ENCODE peak calls at places on chromosomes 5 and 9, in eight cellular contexts. A is A549, G is stomach, V is right lobe of liver, K is lower lobe of right lung, P is cardiac muscle cell, R is heart right ventricle, W is SK-N-SH. D is an unnamed sample.

GRCh38 chr9:134644715-134645606 is 3.4 kb downstream of the COL5A1 start:
- DNase-seq in A (peak; percentile 84), G (peak; percentile 39), V (no peak), K (no peak), P (peak; percentile 99), R (peak; percentile 73), W (peak; percentile 81), D (no peak)

GRCh38 chr5:16992006-16992405 is 55.9 kb upstream of the MYO10 start:
- DNase-seq in A (no peak), G (no peak), V (no peak), K (no peak), P (no peak), R (no peak), W (no peak), D (no peak)

GRCh38 chr5:77893225-77893860 is 117.2 kb upstream of the TBCA start:
- DNase-seq in A (peak; percentile 83), G (no peak), V (no peak), K (no peak), P (peak; percentile 95), R (no peak), W (no peak), D (no peak)

GRCh38 chr9:125511780-125512179 is 195.2 kb downstream of the MAPKAP1 start:
- DNase-seq in A (no peak), G (no peak), V (no peak), K (no peak), P (no peak), R (no peak), W (no peak), D (no peak)

GRCh38 chr5:156295434-156295833 is 31.5 kb upstream of the SGCD start:
- DNase-seq in A (no peak), G (no peak), V (no peak), K (no peak), P (no peak), R (no peak), W (no peak), D (no peak)

GRCh38 chr9:136264803-136265405 is 19.3 kb upstream of the QSOX2 start:
- DNase-seq in A (no peak), G (no peak), V (no peak), K (no peak), P (no peak), R (no peak), W (no peak), D (no peak)

GRCh38 chr9:11038366-11038765 is 425.6 kb upstream of the PTPRD start:
- DNase-seq in A (no peak), G (no peak), V (no peak), K (no peak), P (no peak), R (no peak), W (no peak), D (no peak)

GRCh38 chr5:102483736-102484135 is 15.1 kb downstream of the SLCO6A1 start:
- DNase-seq in A (no peak), G (no peak), V (no peak), K (no peak), P (peak; percentile 3), R (no peak), W (no peak), D (no peak)

GRCh38 chr9:135262248-135262647 is 174.8 kb downstream of the OLFM1 start:
- DNase-seq in A (no peak), G (no peak), V (no peak), K (no peak), P (no peak), R (no peak), W (no peak), D (no peak)

GRCh38 chr9:110029422-110029814 is 178.5 kb downstream of the C9orf152 start:
- DNase-seq in A (peak; percentile 43), G (no peak), V (peak; percentile 84), K (no peak), P (peak; percentile 96), R (no peak), W (no peak), D (no peak)

GRCh38 chr5:67154518-67155206 is 41.9 kb downstream of the CD180 start:
- DNase-seq in A (no peak), G (no peak), V (peak; percentile 62), K (no peak), P (no peak), R (no peak), W (no peak), D (no peak)

GRCh38 chr9:74985041-74985440 is 32.3 kb upstream of the C9orf40 start:
- DNase-seq in A (no peak), G (no peak), V (no peak), K (no peak), P (no peak), R (no peak), W (no peak), D (no peak)

GRCh38 chr9:127124792-127125191 is 2.4 kb upstream of the ANGPTL2 start:
- DNase-seq in A (no peak), G (no peak), V (no peak), K (no peak), P (no peak), R (no peak), W (no peak), D (no peak)

GRCh38 chr5:140587495-140587894 is 22.9 kb downstream of the SLC35A4 start:
- DNase-seq in A (no peak), G (no peak), V (no peak), K (no peak), P (no peak), R (no peak), W (no peak), D (no peak)

GRCh38 chr5:17359451-17359965 is 138.5 kb upstream of the TAF11L2 start:
- DNase-seq in A (no peak), G (no peak), V (no peak), K (no peak), P (peak; percentile 56), R (no peak), W (no peak), D (no peak)

GRCh38 chr5:115461093-115461492 is 83.5 kb downstream of the FEM1C start:
- DNase-seq in A (no peak), G (no peak), V (no peak), K (no peak), P (peak; percentile 66), R (no peak), W (no peak), D (no peak)

GRCh38 chr5:74040065-74040551 is 414.1 kb downstream of the ARHGEF28 start:
- DNase-seq in A (peak; percentile 17), G (no peak), V (no peak), K (no peak), P (peak; percentile 73), R (peak; percentile 13), W (no peak), D (no peak)

DNA sequence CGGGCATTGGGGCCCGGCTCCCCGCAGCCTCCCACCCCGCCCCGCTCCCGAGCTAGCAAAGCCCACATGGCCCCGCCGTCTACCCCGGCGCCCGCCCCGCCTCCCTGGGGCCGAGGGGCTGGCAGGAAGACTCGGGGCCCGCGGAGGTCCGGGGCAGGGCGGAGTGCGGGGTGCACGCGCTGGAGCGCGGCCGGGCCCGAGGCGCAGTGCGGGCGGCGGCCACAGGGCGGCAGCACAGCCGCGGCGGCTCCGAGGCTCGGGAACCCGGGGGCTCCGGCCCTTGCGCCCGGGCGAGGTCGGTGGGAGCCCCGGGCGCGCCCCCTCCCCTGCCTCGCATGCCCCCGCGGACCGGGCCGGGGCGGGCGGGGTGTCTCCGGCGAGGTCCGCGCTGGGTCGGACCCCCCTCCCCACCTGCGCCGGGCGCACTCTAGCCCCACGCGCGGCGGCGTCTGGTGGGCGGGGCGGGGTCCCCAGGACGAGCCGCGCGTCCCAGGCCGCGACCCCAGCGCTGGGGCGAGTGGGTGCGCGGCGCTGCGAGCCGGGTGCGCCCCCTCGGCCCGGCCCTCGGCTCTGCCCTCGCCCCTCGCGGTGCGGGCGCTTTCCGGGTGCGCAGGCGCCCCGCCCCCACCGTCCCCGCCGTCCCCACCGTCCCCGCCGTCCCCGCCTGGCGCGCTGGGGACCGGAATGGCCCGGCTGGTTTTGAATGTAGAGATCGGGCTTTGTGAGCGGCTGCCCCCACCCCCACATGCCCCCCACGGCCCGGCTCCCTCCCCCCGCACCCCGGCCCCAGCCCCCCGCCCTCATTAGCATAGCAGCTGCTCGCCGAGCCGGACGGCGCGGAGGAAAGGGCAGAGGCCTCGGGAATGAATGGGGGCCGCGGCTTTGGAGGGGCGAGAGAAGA is 6.5 kb downstream of the NRARP start:
- DNase-seq in A (no peak), G (peak; percentile 57), V (no peak), K (no peak), P (peak; percentile 35), R (peak; percentile 55), W (peak; percentile 97), D (peak; percentile 37)
- TF ChIP-seq CTCF in A (peak; percentile 91), G (no peak), V (peak; percentile 83), K (peak; percentile 45), P (peak; percentile 32), R (peak; percentile 90), W (peak; percentile 26), D (peak; percentile 63)

GRCh38 chr9:123304340-123304691 is 35.9 kb upstream of the STRBP start:
- DNase-seq in A (no peak), G (no peak), V (no peak), K (no peak), P (no peak), R (no peak), W (no peak), D (no peak)
- H3K4me1 ChIP-seq in A (peaks cover 4% of the 10 kb centered on the region), G (no peaks in the 10 kb centered on the region), V (no peaks in the 10 kb centered on the region), K (no peaks in the 10 kb centered on the region), P (peaks cover 26% of the 10 kb centered on the region), R (no peaks in the 10 kb centered on the region), W (peaks cover 9% of the 10 kb centered on the region), D (peaks cover 38% of the 10 kb centered on the region)

DNA sequence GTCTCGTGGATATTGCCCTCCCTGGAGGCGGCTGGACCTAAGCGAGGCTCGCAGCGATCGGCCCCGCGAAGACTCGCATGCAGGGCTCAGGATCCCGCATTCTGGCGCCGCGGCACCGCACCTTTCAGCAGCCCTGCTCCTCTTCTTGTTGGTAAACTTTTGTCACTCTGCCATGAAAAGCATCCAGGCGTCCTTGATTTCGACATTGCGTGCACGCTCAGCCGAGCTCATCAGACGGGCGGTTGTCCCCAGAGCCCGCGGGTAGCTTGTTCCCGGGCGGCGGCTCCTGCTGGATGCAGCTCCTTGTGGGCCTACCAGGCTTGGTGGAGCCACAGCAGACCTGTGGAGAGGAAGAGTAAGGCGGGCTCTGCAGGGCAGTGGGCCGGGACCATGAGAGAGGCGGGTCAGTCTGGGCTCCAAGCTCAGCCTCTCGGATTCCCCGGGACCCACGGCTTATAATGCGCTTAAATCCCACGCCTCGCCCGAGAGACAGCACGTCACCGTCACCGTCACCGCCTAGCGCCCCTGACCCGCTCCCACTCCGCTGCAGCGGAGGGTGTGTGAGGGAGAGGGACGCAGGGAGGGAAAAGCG is 1.8 kb upstream of the ANKRD18A start:
- DNase-seq in A (peak; percentile 81), G (no peak), V (peak; percentile 46), K (no peak), P (no peak), R (peak; percentile 14), W (peak; percentile 64), D (no peak)
- H3K27ac ChIP-seq in A (peak overlapping the region; percentile 93), G (peak overlapping the region; percentile 26), V (no peak overlapping the region), K (no peak overlapping the region), P (no peak overlapping the region), R (no peak overlapping the region), W (no peak overlapping the region), D (no peak overlapping the region)

GRCh38 chr5:165829504-165829903 is 2324.1 kb downstream of the MAT2B start:
- DNase-seq in A (no peak), G (no peak), V (no peak), K (no peak), P (no peak), R (no peak), W (no peak), D (no peak)

DNA sequence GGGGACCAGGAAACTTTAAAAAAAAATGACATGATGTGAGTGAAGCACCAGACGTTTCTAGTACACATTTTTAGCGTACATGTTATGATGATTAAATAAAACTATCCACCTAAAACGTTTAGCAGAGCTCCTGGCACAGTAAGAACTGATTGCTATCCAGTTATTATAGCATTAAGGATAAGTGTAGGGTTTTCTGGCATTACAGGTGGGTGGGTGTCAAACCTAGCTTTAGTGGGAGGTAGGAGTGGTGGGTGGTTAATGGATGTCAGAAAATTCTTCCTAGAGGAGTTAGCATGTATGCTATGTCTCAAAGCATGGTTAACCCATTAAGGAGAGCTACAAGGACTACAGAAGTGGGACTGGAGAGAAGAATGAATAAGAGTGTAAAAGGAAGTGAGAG is 2329.5 kb downstream of the MAT2B start:
- DNase-seq in A (no peak), G (no peak), V (no peak), K (no peak), P (no peak), R (no peak), W (no peak), D (no peak)
- TF ChIP-seq CTCF in A (no peak), G (no peak), V (no peak), K (no peak), P (no peak), R (no peak), W (no peak), D (no peak)

D was measured in CD8-positive, alpha-beta T cell.